ENCODE peak calls at places on chromosomes 11 and 22, in ten cellular contexts. One of them, this sample, is unnamed.
A peak's percentile ranks its signal among the peaks of the same experiment; 100 is the strongest.

GRCh38 chr11:62064221-62064620 is 59.6 kb upstream of the INCENP start:
- DNase-seq in amniotic stem cell: no peak
- DNase-seq in effector CD4-positive, alpha-beta T cell: no peak
- DNase-seq in mucosa of gallbladder: no peak
- DNase-seq in NCI-H460: no peak
- DNase-seq in neuronal stem cell: no peak
- DNase-seq in kidney glomerular epithelial cell: no peak
- DNase-seq in foreskin fibroblast: no peak
- DNase-seq in stimulated activated CD4-positive, alpha-beta T cell treated with anti-CD3 and anti-CD28 coated beads, Interleukin-15, amount 100 ng/mL, for 1 hour: no peak
- DNase-seq in retinal pigment epithelial cell: no peak
- DNase-seq in this sample: no peak

GRCh38 chr11:133545199-133545709 is 13.0 kb upstream of the OPCML start:
- DNase-seq in amniotic stem cell: no peak
- DNase-seq in effector CD4-positive, alpha-beta T cell: no peak
- DNase-seq in mucosa of gallbladder: no peak
- DNase-seq in NCI-H460: no peak
- DNase-seq in neuronal stem cell: no peak
- DNase-seq in kidney glomerular epithelial cell: no peak
- DNase-seq in foreskin fibroblast: no peak
- DNase-seq in stimulated activated CD4-positive, alpha-beta T cell treated with anti-CD3 and anti-CD28 coated beads, Interleukin-15, amount 100 ng/mL, for 1 hour: no peak
- DNase-seq in retinal pigment epithelial cell: no peak
- DNase-seq in this sample: no peak

GRCh38 chr22:30426395-30427353 is 1.1 kb downstream of the MTFP1 start:
- DNase-seq in amniotic stem cell: peak; percentile 40
- DNase-seq in effector CD4-positive, alpha-beta T cell: peak; percentile 85
- DNase-seq in mucosa of gallbladder: peak; percentile 90
- DNase-seq in NCI-H460: peak; percentile 82
- DNase-seq in neuronal stem cell: peak; percentile 66
- DNase-seq in kidney glomerular epithelial cell: peak; percentile 63
- DNase-seq in foreskin fibroblast: peak; percentile 73
- DNase-seq in stimulated activated CD4-positive, alpha-beta T cell treated with anti-CD3 and anti-CD28 coated beads, Interleukin-15, amount 100 ng/mL, for 1 hour: peak; percentile 73
- DNase-seq in retinal pigment epithelial cell: peak; percentile 74
- DNase-seq in this sample: peak; percentile 92

GRCh38 chr22:40156001-40156516 is 21.7 kb upstream of the TNRC6B start:
- DNase-seq in amniotic stem cell: peak; percentile 20
- DNase-seq in effector CD4-positive, alpha-beta T cell: no peak
- DNase-seq in mucosa of gallbladder: peak; percentile 61
- DNase-seq in NCI-H460: peak; percentile 41
- DNase-seq in neuronal stem cell: no peak
- DNase-seq in kidney glomerular epithelial cell: peak; percentile 45
- DNase-seq in foreskin fibroblast: peak; percentile 23
- DNase-seq in stimulated activated CD4-positive, alpha-beta T cell treated with anti-CD3 and anti-CD28 coated beads, Interleukin-15, amount 100 ng/mL, for 1 hour: no peak
- DNase-seq in retinal pigment epithelial cell: no peak
- DNase-seq in this sample: peak; percentile 77

GRCh38 chr11:70603756-70604211 is 205.5 kb downstream of the CTTN start:
- DNase-seq in amniotic stem cell: no peak
- DNase-seq in effector CD4-positive, alpha-beta T cell: no peak
- DNase-seq in mucosa of gallbladder: no peak
- DNase-seq in NCI-H460: no peak
- DNase-seq in neuronal stem cell: no peak
- DNase-seq in kidney glomerular epithelial cell: no peak
- DNase-seq in foreskin fibroblast: no peak
- DNase-seq in stimulated activated CD4-positive, alpha-beta T cell treated with anti-CD3 and anti-CD28 coated beads, Interleukin-15, amount 100 ng/mL, for 1 hour: no peak
- DNase-seq in retinal pigment epithelial cell: no peak
- DNase-seq in this sample: no peak

GRCh38 chr22:30868663-30869385 is 99.8 kb downstream of the MORC2 start:
- DNase-seq in amniotic stem cell: no peak
- DNase-seq in effector CD4-positive, alpha-beta T cell: no peak
- DNase-seq in mucosa of gallbladder: no peak
- DNase-seq in NCI-H460: no peak
- DNase-seq in neuronal stem cell: no peak
- DNase-seq in kidney glomerular epithelial cell: no peak
- DNase-seq in foreskin fibroblast: peak; percentile 40
- DNase-seq in stimulated activated CD4-positive, alpha-beta T cell treated with anti-CD3 and anti-CD28 coated beads, Interleukin-15, amount 100 ng/mL, for 1 hour: no peak
- DNase-seq in retinal pigment epithelial cell: no peak
- DNase-seq in this sample: no peak

GRCh38 chr11:64762277-64762915 is 2.6 kb upstream of the PYGM start:
- DNase-seq in amniotic stem cell: no peak
- DNase-seq in effector CD4-positive, alpha-beta T cell: no peak
- DNase-seq in mucosa of gallbladder: no peak
- DNase-seq in NCI-H460: no peak
- DNase-seq in neuronal stem cell: no peak
- DNase-seq in kidney glomerular epithelial cell: no peak
- DNase-seq in foreskin fibroblast: no peak
- DNase-seq in stimulated activated CD4-positive, alpha-beta T cell treated with anti-CD3 and anti-CD28 coated beads, Interleukin-15, amount 100 ng/mL, for 1 hour: no peak
- DNase-seq in retinal pigment epithelial cell: no peak
- DNase-seq in this sample: peak; percentile 63

GRCh38 chr11:131430466-131431176 is 60.2 kb downstream of the NTM start:
- DNase-seq in amniotic stem cell: no peak
- DNase-seq in effector CD4-positive, alpha-beta T cell: no peak
- DNase-seq in mucosa of gallbladder: no peak
- DNase-seq in NCI-H460: peak; percentile 58
- DNase-seq in neuronal stem cell: no peak
- DNase-seq in kidney glomerular epithelial cell: no peak
- DNase-seq in foreskin fibroblast: no peak
- DNase-seq in stimulated activated CD4-positive, alpha-beta T cell treated with anti-CD3 and anti-CD28 coated beads, Interleukin-15, amount 100 ng/mL, for 1 hour: no peak
- DNase-seq in retinal pigment epithelial cell: no peak
- DNase-seq in this sample: peak; percentile 20

GRCh38 chr11:126892781-126893180 is 107.8 kb downstream of the KIRREL3 start:
- DNase-seq in amniotic stem cell: no peak
- DNase-seq in effector CD4-positive, alpha-beta T cell: no peak
- DNase-seq in mucosa of gallbladder: no peak
- DNase-seq in NCI-H460: no peak
- DNase-seq in neuronal stem cell: no peak
- DNase-seq in kidney glomerular epithelial cell: no peak
- DNase-seq in foreskin fibroblast: no peak
- DNase-seq in stimulated activated CD4-positive, alpha-beta T cell treated with anti-CD3 and anti-CD28 coated beads, Interleukin-15, amount 100 ng/mL, for 1 hour: no peak
- DNase-seq in retinal pigment epithelial cell: no peak
- DNase-seq in this sample: no peak

GRCh38 chr22:24965822-24966626 is 13.5 kb downstream of the KIAA1671 start:
- DNase-seq in amniotic stem cell: no peak
- DNase-seq in effector CD4-positive, alpha-beta T cell: no peak
- DNase-seq in mucosa of gallbladder: peak; percentile 84
- DNase-seq in NCI-H460: no peak
- DNase-seq in neuronal stem cell: no peak
- DNase-seq in kidney glomerular epithelial cell: no peak
- DNase-seq in foreskin fibroblast: no peak
- DNase-seq in stimulated activated CD4-positive, alpha-beta T cell treated with anti-CD3 and anti-CD28 coated beads, Interleukin-15, amount 100 ng/mL, for 1 hour: no peak
- DNase-seq in retinal pigment epithelial cell: no peak
- DNase-seq in this sample: peak; percentile 61

GRCh38 chr11:116640641-116641402 is 132.0 kb downstream of the BUD13 start:
- DNase-seq in amniotic stem cell: no peak
- DNase-seq in effector CD4-positive, alpha-beta T cell: no peak
- DNase-seq in mucosa of gallbladder: no peak
- DNase-seq in NCI-H460: no peak
- DNase-seq in neuronal stem cell: no peak
- DNase-seq in kidney glomerular epithelial cell: no peak
- DNase-seq in foreskin fibroblast: no peak
- DNase-seq in stimulated activated CD4-positive, alpha-beta T cell treated with anti-CD3 and anti-CD28 coated beads, Interleukin-15, amount 100 ng/mL, for 1 hour: no peak
- DNase-seq in retinal pigment epithelial cell: no peak
- DNase-seq in this sample: no peak

GRCh38 chr11:96238563-96239166 is 104.3 kb downstream of the MAML2 start:
- DNase-seq in amniotic stem cell: no peak
- DNase-seq in effector CD4-positive, alpha-beta T cell: no peak
- DNase-seq in mucosa of gallbladder: no peak
- DNase-seq in NCI-H460: no peak
- DNase-seq in neuronal stem cell: no peak
- DNase-seq in kidney glomerular epithelial cell: no peak
- DNase-seq in foreskin fibroblast: no peak
- DNase-seq in stimulated activated CD4-positive, alpha-beta T cell treated with anti-CD3 and anti-CD28 coated beads, Interleukin-15, amount 100 ng/mL, for 1 hour: no peak
- DNase-seq in retinal pigment epithelial cell: no peak
- DNase-seq in this sample: no peak

GRCh38 chr11:44680982-44681597 is 45.7 kb upstream of the TSPAN18 start:
- DNase-seq in amniotic stem cell: no peak
- DNase-seq in effector CD4-positive, alpha-beta T cell: no peak
- DNase-seq in mucosa of gallbladder: no peak
- DNase-seq in NCI-H460: no peak
- DNase-seq in neuronal stem cell: no peak
- DNase-seq in kidney glomerular epithelial cell: no peak
- DNase-seq in foreskin fibroblast: no peak
- DNase-seq in stimulated activated CD4-positive, alpha-beta T cell treated with anti-CD3 and anti-CD28 coated beads, Interleukin-15, amount 100 ng/mL, for 1 hour: no peak
- DNase-seq in retinal pigment epithelial cell: no peak
- DNase-seq in this sample: peak; percentile 3

GRCh38 chr11:77959434-77959833 is 35.0 kb downstream of the INTS4 start:
- DNase-seq in amniotic stem cell: no peak
- DNase-seq in effector CD4-positive, alpha-beta T cell: no peak
- DNase-seq in mucosa of gallbladder: no peak
- DNase-seq in NCI-H460: no peak
- DNase-seq in neuronal stem cell: no peak
- DNase-seq in kidney glomerular epithelial cell: no peak
- DNase-seq in foreskin fibroblast: peak; percentile 7
- DNase-seq in stimulated activated CD4-positive, alpha-beta T cell treated with anti-CD3 and anti-CD28 coated beads, Interleukin-15, amount 100 ng/mL, for 1 hour: no peak
- DNase-seq in retinal pigment epithelial cell: no peak
- DNase-seq in this sample: no peak

GRCh38 chr11:78926633-78927347 is 352.1 kb upstream of the NARS2 start:
- DNase-seq in amniotic stem cell: no peak
- DNase-seq in effector CD4-positive, alpha-beta T cell: no peak
- DNase-seq in mucosa of gallbladder: no peak
- DNase-seq in NCI-H460: no peak
- DNase-seq in neuronal stem cell: no peak
- DNase-seq in kidney glomerular epithelial cell: no peak
- DNase-seq in foreskin fibroblast: peak; percentile 10
- DNase-seq in stimulated activated CD4-positive, alpha-beta T cell treated with anti-CD3 and anti-CD28 coated beads, Interleukin-15, amount 100 ng/mL, for 1 hour: no peak
- DNase-seq in retinal pigment epithelial cell: no peak
- DNase-seq in this sample: no peak

GRCh38 chr11:129613076-129613475 is 202.6 kb upstream of the TMEM45B start:
- DNase-seq in amniotic stem cell: no peak
- DNase-seq in effector CD4-positive, alpha-beta T cell: no peak
- DNase-seq in mucosa of gallbladder: no peak
- DNase-seq in NCI-H460: no peak
- DNase-seq in neuronal stem cell: no peak
- DNase-seq in kidney glomerular epithelial cell: no peak
- DNase-seq in foreskin fibroblast: no peak
- DNase-seq in stimulated activated CD4-positive, alpha-beta T cell treated with anti-CD3 and anti-CD28 coated beads, Interleukin-15, amount 100 ng/mL, for 1 hour: no peak
- DNase-seq in retinal pigment epithelial cell: no peak
- DNase-seq in this sample: no peak

This sample was measured in kidney tubule cell.